ENCODE peak calls at places on chromosomes 5 and 9, in ten cellular contexts. One of them, this sample, is unnamed.

GRCh38 chr5:132641241-132641723 is 16.7 kb upstream of the IL13 start:
- DNase-seq in foreskin fibroblast: no peak
- DNase-seq in H9: no peak
- DNase-seq in posterior cingulate gyrus: no peak
- DNase-seq in cerebellum: no peak
- DNase-seq in NCI-H1436 treated with DMSO at 0.1 percent for 48 hours: no peak
- DNase-seq in suprapubic skin: no peak
- DNase-seq in AG20443: no peak
- DNase-seq in ACHN: no peak
- DNase-seq in A549: no peak
- DNase-seq in this sample: no peak

GRCh38 chr5:68122439-68122906 is 93.1 kb upstream of the PIK3R1 start:
- DNase-seq in foreskin fibroblast: no peak
- DNase-seq in H9: no peak
- DNase-seq in NCI-H1436 treated with DMSO at 0.1 percent for 48 hours: no peak
- DNase-seq in suprapubic skin: no peak
- DNase-seq in AG20443: no peak
- DNase-seq in posterior cingulate gyrus: no peak
- DNase-seq in A549: no peak
- DNase-seq in cerebellum: no peak
- DNase-seq in ACHN: no peak
- DNase-seq in this sample: no peak

GRCh38 chr9:135639196-135639595 is at the start of gene GLT6D1:
- DNase-seq in posterior cingulate gyrus: no peak
- DNase-seq in foreskin fibroblast: no peak
- DNase-seq in suprapubic skin: no peak
- DNase-seq in NCI-H1436 treated with DMSO at 0.1 percent for 48 hours: no peak
- DNase-seq in AG20443: no peak
- DNase-seq in ACHN: no peak
- DNase-seq in cerebellum: no peak
- DNase-seq in A549: no peak
- DNase-seq in H9: no peak
- DNase-seq in this sample: no peak

GRCh38 chr5:142295084-142295758 is 29.6 kb downstream of the SPRY4 start:
- DNase-seq in H9: peak
- DNase-seq in foreskin fibroblast: no peak
- DNase-seq in suprapubic skin: no peak
- DNase-seq in AG20443: no peak
- DNase-seq in cerebellum: no peak
- DNase-seq in posterior cingulate gyrus: no peak
- DNase-seq in A549: no peak
- DNase-seq in NCI-H1436 treated with DMSO at 0.1 percent for 48 hours: no peak
- DNase-seq in ACHN: no peak
- DNase-seq in this sample: no peak

GRCh38 chr9:88462191-88462590 is 72.8 kb upstream of the NXNL2 start:
- DNase-seq in suprapubic skin: no peak
- DNase-seq in AG20443: no peak
- DNase-seq in NCI-H1436 treated with DMSO at 0.1 percent for 48 hours: no peak
- DNase-seq in foreskin fibroblast: peak
- DNase-seq in posterior cingulate gyrus: no peak
- DNase-seq in cerebellum: no peak
- DNase-seq in ACHN: no peak
- DNase-seq in A549: no peak
- DNase-seq in H9: no peak
- DNase-seq in this sample: no peak

GRCh38 chr5:129541648-129542251 is 81.7 kb downstream of the ADAMTS19 start:
- DNase-seq in ACHN: peak
- DNase-seq in A549: no peak
- DNase-seq in cerebellum: no peak
- DNase-seq in AG20443: no peak
- DNase-seq in suprapubic skin: no peak
- DNase-seq in H9: no peak
- DNase-seq in posterior cingulate gyrus: no peak
- DNase-seq in NCI-H1436 treated with DMSO at 0.1 percent for 48 hours: no peak
- DNase-seq in foreskin fibroblast: peak
- DNase-seq in this sample: no peak

GRCh38 chr5:7321724-7322123 is 74.2 kb upstream of the ADCY2 start:
- DNase-seq in NCI-H1436 treated with DMSO at 0.1 percent for 48 hours: no peak
- DNase-seq in foreskin fibroblast: peak
- DNase-seq in AG20443: peak
- DNase-seq in posterior cingulate gyrus: no peak
- DNase-seq in A549: no peak
- DNase-seq in ACHN: peak
- DNase-seq in cerebellum: no peak
- DNase-seq in H9: no peak
- DNase-seq in suprapubic skin: peak
- DNase-seq in this sample: no peak

GRCh38 chr9:84589514-84589913 is 80.0 kb upstream of the NTRK2 start:
- DNase-seq in foreskin fibroblast: no peak
- DNase-seq in AG20443: no peak
- DNase-seq in H9: no peak
- DNase-seq in suprapubic skin: no peak
- DNase-seq in posterior cingulate gyrus: no peak
- DNase-seq in NCI-H1436 treated with DMSO at 0.1 percent for 48 hours: no peak
- DNase-seq in A549: no peak
- DNase-seq in ACHN: no peak
- DNase-seq in cerebellum: no peak
- DNase-seq in this sample: no peak

GRCh38 chr5:77909237-77909636 is 133.1 kb upstream of the TBCA start:
- DNase-seq in H9: no peak
- DNase-seq in cerebellum: no peak
- DNase-seq in NCI-H1436 treated with DMSO at 0.1 percent for 48 hours: no peak
- DNase-seq in A549: no peak
- DNase-seq in suprapubic skin: no peak
- DNase-seq in posterior cingulate gyrus: no peak
- DNase-seq in AG20443: no peak
- DNase-seq in foreskin fibroblast: no peak
- DNase-seq in ACHN: no peak
- DNase-seq in this sample: no peak

GRCh38 chr9:68538200-68538599 is 2.5 kb downstream of the TMEM252 start:
- DNase-seq in suprapubic skin: no peak
- DNase-seq in posterior cingulate gyrus: no peak
- DNase-seq in ACHN: no peak
- DNase-seq in NCI-H1436 treated with DMSO at 0.1 percent for 48 hours: no peak
- DNase-seq in cerebellum: no peak
- DNase-seq in foreskin fibroblast: no peak
- DNase-seq in AG20443: no peak
- DNase-seq in H9: no peak
- DNase-seq in A549: no peak
- DNase-seq in this sample: peak

GRCh38 chr5:169272731-169273401 is 28.1 kb downstream of the SLIT3 start:
- DNase-seq in NCI-H1436 treated with DMSO at 0.1 percent for 48 hours: no peak
- DNase-seq in posterior cingulate gyrus: no peak
- DNase-seq in A549: no peak
- DNase-seq in suprapubic skin: no peak
- DNase-seq in cerebellum: peak
- DNase-seq in foreskin fibroblast: no peak
- DNase-seq in AG20443: no peak
- DNase-seq in ACHN: peak
- DNase-seq in H9: no peak
- DNase-seq in this sample: no peak

GRCh38 chr5:36635721-36636390 is 29.4 kb downstream of the SLC1A3 start:
- DNase-seq in AG20443: no peak
- DNase-seq in cerebellum: no peak
- DNase-seq in posterior cingulate gyrus: no peak
- DNase-seq in suprapubic skin: no peak
- DNase-seq in H9: no peak
- DNase-seq in A549: no peak
- DNase-seq in ACHN: no peak
- DNase-seq in NCI-H1436 treated with DMSO at 0.1 percent for 48 hours: no peak
- DNase-seq in foreskin fibroblast: no peak
- DNase-seq in this sample: no peak

GRCh38 chr9:131310833-131311554 is 21.5 kb downstream of the PLPP7 start:
- DNase-seq in H9: no peak
- DNase-seq in ACHN: no peak
- DNase-seq in AG20443: no peak
- DNase-seq in suprapubic skin: no peak
- DNase-seq in foreskin fibroblast: no peak
- DNase-seq in A549: peak
- DNase-seq in NCI-H1436 treated with DMSO at 0.1 percent for 48 hours: no peak
- DNase-seq in posterior cingulate gyrus: no peak
- DNase-seq in cerebellum: peak
- DNase-seq in this sample: no peak

GRCh38 chr5:77379558-77380061 is 112.5 kb downstream of the WDR41 start:
- DNase-seq in suprapubic skin: no peak
- DNase-seq in A549: no peak
- DNase-seq in ACHN: no peak
- DNase-seq in NCI-H1436 treated with DMSO at 0.1 percent for 48 hours: no peak
- DNase-seq in H9: no peak
- DNase-seq in cerebellum: no peak
- DNase-seq in AG20443: no peak
- DNase-seq in foreskin fibroblast: no peak
- DNase-seq in posterior cingulate gyrus: no peak
- DNase-seq in this sample: no peak

GRCh38 chr9:127175764-127176163 is 53.3 kb upstream of the ANGPTL2 start:
- DNase-seq in AG20443: no peak
- DNase-seq in H9: no peak
- DNase-seq in posterior cingulate gyrus: no peak
- DNase-seq in A549: no peak
- DNase-seq in foreskin fibroblast: no peak
- DNase-seq in suprapubic skin: peak
- DNase-seq in cerebellum: no peak
- DNase-seq in ACHN: no peak
- DNase-seq in NCI-H1436 treated with DMSO at 0.1 percent for 48 hours: no peak
- DNase-seq in this sample: no peak

GRCh38 chr5:10701567-10702039 is 59.4 kb downstream of the DAP start:
- DNase-seq in posterior cingulate gyrus: peak
- DNase-seq in NCI-H1436 treated with DMSO at 0.1 percent for 48 hours: no peak
- DNase-seq in A549: peak
- DNase-seq in cerebellum: peak
- DNase-seq in ACHN: peak
- DNase-seq in AG20443: peak
- DNase-seq in foreskin fibroblast: no peak
- DNase-seq in H9: no peak
- DNase-seq in suprapubic skin: no peak
- DNase-seq in this sample: no peak

GRCh38 chr5:37839441-37840035 is 303 bp downstream of the GDNF start:
- DNase-seq in ACHN: peak
- DNase-seq in posterior cingulate gyrus: peak
- DNase-seq in suprapubic skin: peak
- DNase-seq in cerebellum: peak
- DNase-seq in AG20443: peak
- DNase-seq in H9: no peak
- DNase-seq in foreskin fibroblast: peak
- DNase-seq in A549: peak
- DNase-seq in NCI-H1436 treated with DMSO at 0.1 percent for 48 hours: no peak
- DNase-seq in this sample: peak

GRCh38 chr5:98454904-98455303 is 318.6 kb upstream of the RGMB start:
- DNase-seq in AG20443: peak
- DNase-seq in posterior cingulate gyrus: no peak
- DNase-seq in cerebellum: no peak
- DNase-seq in H9: no peak
- DNase-seq in suprapubic skin: no peak
- DNase-seq in A549: no peak
- DNase-seq in foreskin fibroblast: peak
- DNase-seq in ACHN: peak
- DNase-seq in NCI-H1436 treated with DMSO at 0.1 percent for 48 hours: no peak
- DNase-seq in this sample: no peak

GRCh38 chr5:151772029-151772867 is 494 bp downstream of the G3BP1 start:
- DNase-seq in ACHN: peak
- DNase-seq in H9: peak
- DNase-seq in suprapubic skin: peak
- DNase-seq in AG20443: peak
- DNase-seq in posterior cingulate gyrus: peak
- DNase-seq in A549: peak
- DNase-seq in cerebellum: peak
- DNase-seq in NCI-H1436 treated with DMSO at 0.1 percent for 48 hours: no peak
- DNase-seq in foreskin fibroblast: no peak
- DNase-seq in this sample: peak

GRCh38 chr5:128225245-128226030 is 141.9 kb downstream of the SLC12A2 start:
- DNase-seq in cerebellum: no peak
- DNase-seq in ACHN: no peak
- DNase-seq in A549: no peak
- DNase-seq in H9: no peak
- DNase-seq in suprapubic skin: no peak
- DNase-seq in posterior cingulate gyrus: no peak
- DNase-seq in foreskin fibroblast: no peak
- DNase-seq in NCI-H1436 treated with DMSO at 0.1 percent for 48 hours: no peak
- DNase-seq in AG20443: no peak
- DNase-seq in this sample: no peak

GRCh38 chr9:114288233-114289051 is 34.5 kb upstream of the ORM1 start:
- DNase-seq in ACHN: peak
- DNase-seq in posterior cingulate gyrus: no peak
- DNase-seq in NCI-H1436 treated with DMSO at 0.1 percent for 48 hours: no peak
- DNase-seq in cerebellum: no peak
- DNase-seq in A549: peak
- DNase-seq in H9: peak
- DNase-seq in AG20443: peak
- DNase-seq in suprapubic skin: peak
- DNase-seq in foreskin fibroblast: peak
- DNase-seq in this sample: no peak

GRCh38 chr9:113542741-113543140 is 79.2 kb downstream of the RGS3 start:
- DNase-seq in posterior cingulate gyrus: no peak
- DNase-seq in foreskin fibroblast: no peak
- DNase-seq in cerebellum: no peak
- DNase-seq in ACHN: no peak
- DNase-seq in AG20443: no peak
- DNase-seq in NCI-H1436 treated with DMSO at 0.1 percent for 48 hours: no peak
- DNase-seq in A549: no peak
- DNase-seq in H9: no peak
- DNase-seq in suprapubic skin: peak
- DNase-seq in this sample: no peak

GRCh38 chr5:134509308-134510040 is 16.0 kb upstream of the JADE2 start:
- DNase-seq in AG20443: no peak
- DNase-seq in A549: no peak
- DNase-seq in foreskin fibroblast: peak
- DNase-seq in posterior cingulate gyrus: no peak
- DNase-seq in cerebellum: no peak
- DNase-seq in NCI-H1436 treated with DMSO at 0.1 percent for 48 hours: no peak
- DNase-seq in suprapubic skin: no peak
- DNase-seq in H9: peak
- DNase-seq in ACHN: peak
- DNase-seq in this sample: no peak

GRCh38 chr9:133050781-133051180 is 11.0 kb upstream of the CEL start:
- DNase-seq in H9: no peak
- DNase-seq in cerebellum: no peak
- DNase-seq in A549: no peak
- DNase-seq in ACHN: no peak
- DNase-seq in posterior cingulate gyrus: no peak
- DNase-seq in foreskin fibroblast: no peak
- DNase-seq in NCI-H1436 treated with DMSO at 0.1 percent for 48 hours: no peak
- DNase-seq in suprapubic skin: no peak
- DNase-seq in AG20443: no peak
- DNase-seq in this sample: no peak

GRCh38 chr9:115158666-115159481 is 40.9 kb upstream of the TNC start:
- DNase-seq in cerebellum: no peak
- DNase-seq in suprapubic skin: no peak
- DNase-seq in NCI-H1436 treated with DMSO at 0.1 percent for 48 hours: no peak
- DNase-seq in AG20443: peak
- DNase-seq in ACHN: no peak
- DNase-seq in H9: no peak
- DNase-seq in posterior cingulate gyrus: no peak
- DNase-seq in foreskin fibroblast: peak
- DNase-seq in A549: no peak
- DNase-seq in this sample: no peak

GRCh38 chr9:72635197-72635596 is 113.8 kb downstream of the TMC1 start:
- DNase-seq in foreskin fibroblast: no peak
- DNase-seq in A549: no peak
- DNase-seq in ACHN: no peak
- DNase-seq in AG20443: no peak
- DNase-seq in cerebellum: no peak
- DNase-seq in H9: peak
- DNase-seq in NCI-H1436 treated with DMSO at 0.1 percent for 48 hours: no peak
- DNase-seq in posterior cingulate gyrus: no peak
- DNase-seq in suprapubic skin: no peak
- DNase-seq in this sample: no peak

GRCh38 chr9:33114746-33115145 is 38.3 kb upstream of the SMU1 start:
- DNase-seq in cerebellum: no peak
- DNase-seq in foreskin fibroblast: no peak
- DNase-seq in H9: no peak
- DNase-seq in suprapubic skin: no peak
- DNase-seq in NCI-H1436 treated with DMSO at 0.1 percent for 48 hours: no peak
- DNase-seq in AG20443: no peak
- DNase-seq in posterior cingulate gyrus: no peak
- DNase-seq in A549: no peak
- DNase-seq in ACHN: no peak
- DNase-seq in this sample: no peak

GRCh38 chr9:111572945-111573604 is 26.4 kb downstream of the PTGR1 start:
- DNase-seq in posterior cingulate gyrus: no peak
- DNase-seq in foreskin fibroblast: peak
- DNase-seq in NCI-H1436 treated with DMSO at 0.1 percent for 48 hours: no peak
- DNase-seq in H9: no peak
- DNase-seq in suprapubic skin: no peak
- DNase-seq in ACHN: no peak
- DNase-seq in cerebellum: peak
- DNase-seq in AG20443: peak
- DNase-seq in A549: no peak
- DNase-seq in this sample: no peak